ENCODE peak calls at places on chromosomes 16 and 17, in ten cellular contexts. R, H, T, F, G, B, D, S, V and Q are unnamed samples.
A peak's percentile ranks its signal among the peaks of the same experiment; 100 is the strongest.

GRCh38 chr16:28019218-28019617 is 44.3 kb downstream of the GSG1L start:
- DNase-seq in T (no peak), F (no peak), R (no peak), B (no peak), V (no peak), G (no peak), H (no peak), S (no peak), D (no peak), Q (no peak)

GRCh38 chr16:28012031-28012445 is 51.5 kb downstream of the GSG1L start:
- DNase-seq in V (no peak), S (no peak), T (no peak), G (peak; percentile 12), R (no peak), F (peak; percentile 66), H (no peak), B (no peak), D (no peak), Q (no peak)

GRCh38 chr17:37651846-37652245 is 8.6 kb upstream of the DDX52 start:
- DNase-seq in R (no peak), D (no peak), T (no peak), V (no peak), S (no peak), H (no peak), B (no peak), G (no peak), F (no peak), Q (no peak)

GRCh38 chr16:56964243-56965148 is 2.7 kb downstream of the CETP start:
- DNase-seq in D (peak; percentile 76), B (peak; percentile 70), F (peak; percentile 84), V (peak; percentile 98), G (peak; percentile 97), S (peak; percentile 48), R (peak; percentile 51), H (peak; percentile 96), T (peak; percentile 96), Q (peak; percentile 98)

GRCh38 chr16:80656731-80657150 is 115.9 kb downstream of the DYNLRB2 start:
- DNase-seq in S (no peak), D (no peak), B (peak; percentile 38), G (no peak), H (no peak), R (no peak), T (no peak), F (no peak), V (peak; percentile 49), Q (no peak)

GRCh38 chr17:77570565-77570898 is 388.0 kb upstream of the TNRC6C start:
- DNase-seq in D (no peak), B (no peak), S (no peak), R (no peak), T (no peak), V (no peak), G (peak; percentile 64), F (no peak), H (no peak), Q (no peak)

GRCh38 chr17:38702900-38703741 is 2.0 kb upstream of the MLLT6 start:
- DNase-seq in T (no peak), F (no peak), S (no peak), D (peak; percentile 14), R (no peak), G (no peak), H (peak; percentile 59), B (no peak), V (no peak), Q (peak; percentile 70)

GRCh38 chr17:2776589-2777241 is 19.5 kb upstream of the RAP1GAP2 start:
- DNase-seq in G (no peak), F (no peak), V (peak; percentile 22), H (peak; percentile 24), R (no peak), T (peak; percentile 44), B (no peak), S (no peak), D (no peak), Q (peak; percentile 78)

GRCh38 chr17:71527311-71527710 is 593.5 kb upstream of the SOX9 start:
- DNase-seq in G (no peak), H (no peak), R (peak; percentile 76), V (no peak), F (peak; percentile 24), T (no peak), D (peak; percentile 23), B (no peak), S (no peak), Q (no peak)

GRCh38 chr17:17776889-17777288 is 59.9 kb downstream of the SREBF1 start:
- DNase-seq in T (no peak), H (no peak), S (no peak), R (no peak), B (no peak), V (no peak), G (no peak), F (no peak), D (no peak), Q (no peak)

GRCh38 chr17:68733241-68734176 is 132.3 kb upstream of the FAM20A start:
- DNase-seq in G (no peak), V (no peak), D (no peak), S (no peak), R (peak; percentile 38), H (no peak), T (peak; percentile 13), B (no peak), F (peak; percentile 72), Q (no peak)

GRCh38 chr16:12553191-12553590 is 250.5 kb downstream of the CPPED1 start:
- DNase-seq in H (no peak), B (no peak), R (peak; percentile 38), G (no peak), D (no peak), T (no peak), V (no peak), S (no peak), F (no peak), Q (no peak)

GRCh38 chr17:4999429-5000093 is 1.8 kb downstream of the KIF1C start:
- DNase-seq in D (no peak), H (no peak), G (peak; percentile 79), B (no peak), S (no peak), F (no peak), V (no peak), R (no peak), T (no peak), Q (no peak)

GRCh38 chr17:65518256-65518655 is 43.2 kb downstream of the AXIN2 start:
- DNase-seq in T (no peak), V (no peak), R (no peak), B (no peak), D (no peak), G (no peak), S (no peak), F (peak; percentile 50), H (no peak), Q (no peak)